ENCODE peak calls at places on chromosomes 4 and X, in eight cellular contexts. A is HEK293T; N is PC-3; Q is naive thymus-derived CD4-positive, alpha-beta T cell; V is fibroblast of pulmonary artery; D is foreskin melanocyte; X is stimulated activated CD8-positive, alpha-beta memory T cell treated with anti-CD3 and anti-CD28 coated beads, Interleukin-4, amount 100 ng/mL, for 24 hours; K is NCI-H526 treated with DMSO at 0.1 percent for 48 hours. O is an unnamed sample.

GRCh38 chrX:51860679-51861078 is 32.7 kb upstream of the MAGED1 start:
- DNase-seq in Q (no peak), V (peak), D (no peak), K (peak), A (peak), X (no peak), N (peak), O (peak)

GRCh38 chrX:136694491-136695087 is 46.6 kb downstream of the CD40LG start:
- DNase-seq in D (no peak), V (peak), N (peak), X (no peak), A (peak), Q (peak), K (peak), O (peak)

GRCh38 chr4:159378056-159378616 is 275.3 kb downstream of the RAPGEF2 start:
- DNase-seq in N (no peak), D (no peak), Q (no peak), V (no peak), X (no peak), A (no peak), K (no peak), O (no peak)

GRCh38 chr4:25654971-25655963 is at the start of gene SLC34A2:
- DNase-seq in V (no peak), A (no peak), D (no peak), K (no peak), N (no peak), X (no peak), Q (no peak), O (peak)

GRCh38 chr4:80062527-80062926 is 10.5 kb downstream of the ANTXR2 start:
- DNase-seq in V (no peak), X (no peak), A (no peak), N (no peak), K (no peak), D (no peak), Q (no peak), O (no peak)

GRCh38 chrX:66632473-66632872 is 6.4 kb downstream of the EDA2R start:
- DNase-seq in Q (no peak), X (no peak), D (no peak), V (peak), K (no peak), N (no peak), A (no peak), O (no peak)

GRCh38 chrX:721354-721753 is 90.8 kb downstream of the SHOX start:
- DNase-seq in D (no peak), X (no peak), Q (no peak), N (no peak), V (no peak), K (no peak), A (no peak), O (no peak)

GRCh38 chr4:21769404-21770147 is 179.0 kb downstream of the KCNIP4 start:
- DNase-seq in Q (no peak), D (peak), V (peak), N (peak), A (no peak), X (no peak), K (no peak), O (no peak)

GRCh38 chr4:140851032-140851636 is 94.9 kb upstream of the TBC1D9 start:
- DNase-seq in X (no peak), D (peak), N (peak), Q (no peak), A (peak), K (peak), V (peak), O (peak)

GRCh38 chr4:138562544-138562961 is 320.4 kb upstream of the SLC7A11 start:
- DNase-seq in Q (no peak), X (no peak), K (no peak), D (no peak), N (peak), V (peak), A (no peak), O (no peak)

GRCh38 chr4:82667761-82668505 is 106.1 kb upstream of the TMEM150C start:
- DNase-seq in V (no peak), N (no peak), Q (no peak), X (no peak), A (no peak), K (no peak), D (no peak), O (peak)

GRCh38 chr4:81635747-81636146 is 164.0 kb upstream of the RASGEF1B start:
- DNase-seq in D (no peak), K (no peak), N (peak), V (no peak), Q (no peak), X (no peak), A (no peak), O (no peak)

GRCh38 chr4:108165601-108166000 is 3.1 kb downstream of the LEF1 start:
- DNase-seq in X (no peak), Q (no peak), K (no peak), A (no peak), N (no peak), V (no peak), D (no peak), O (no peak)

GRCh38 chr4:151658959-151659593 is 101.7 kb downstream of the GATB start:
- DNase-seq in N (no peak), Q (no peak), X (no peak), V (peak), A (no peak), K (no peak), D (peak), O (no peak)

GRCh38 chr4:38804654-38805295 is at the start of gene TLR1:
- DNase-seq in Q (peak), D (peak), V (peak), A (no peak), N (peak), X (no peak), K (peak), O (no peak)

GRCh38 chrX:124217289-124218251 is 114.9 kb upstream of the TEX13D start:
- DNase-seq in N (peak), K (peak), D (peak), Q (peak), X (no peak), A (no peak), V (peak), O (peak)

GRCh38 chrX:19772306-19772705 is 115.1 kb downstream of the SH3KBP1 start:
- DNase-seq in X (no peak), V (peak), N (peak), A (no peak), K (peak), D (peak), Q (no peak), O (no peak)

GRCh38 chr4:103845075-103845474 is 125.3 kb upstream of the TACR3 start:
- DNase-seq in A (no peak), V (no peak), N (no peak), Q (no peak), K (no peak), D (no peak), X (no peak), O (no peak)

GRCh38 chrX:45070116-45071007 is 130.3 kb downstream of the DIPK2B start:
- DNase-seq in V (peak), D (peak), A (peak), K (peak), N (peak), X (no peak), Q (peak), O (no peak)

GRCh38 chr4:13988347-13989265 is 361.1 kb upstream of the BOD1L1 start:
- DNase-seq in X (no peak), Q (no peak), D (peak), K (no peak), A (no peak), N (peak), V (peak), O (no peak)

GRCh38 chr4:54090804-54091623 is 8.9 kb upstream of the GSX2 start:
- DNase-seq in K (peak), Q (no peak), N (peak), D (no peak), A (no peak), V (no peak), X (no peak), O (no peak)

GRCh38 chr4:26176621-26177121 is 144.1 kb upstream of the RBPJ start:
- DNase-seq in Q (no peak), V (peak), K (no peak), D (no peak), N (no peak), X (no peak), A (no peak), O (no peak)

GRCh38 chr4:77193511-77194236 is 36.7 kb downstream of the CCNG2 start:
- DNase-seq in X (peak), K (no peak), Q (peak), A (no peak), N (no peak), D (no peak), V (no peak), O (no peak)